ENCODE peak calls at places on chromosomes 4 and X, in eight cellular contexts. One of them, this sample, is unnamed.

GRCh38 chr4:4984186-4984585 is 35.1 kb downstream of the CYTL1 start:
- DNase-seq in fibroblast of the aortic adventitia: no peak
- DNase-seq in brain microvascular endothelial cell: no peak
- DNase-seq in foreskin fibroblast: no peak
- DNase-seq in kidney: no peak
- DNase-seq in endothelial cell: no peak
- DNase-seq in heart right ventricle: no peak
- DNase-seq in CD8-positive, alpha-beta T cell: no peak
- DNase-seq in this sample: peak; percentile 17

GRCh38 chr4:157447195-157447594 is 226.7 kb downstream of the GRIA2 start:
- DNase-seq in fibroblast of the aortic adventitia: no peak
- DNase-seq in brain microvascular endothelial cell: no peak
- DNase-seq in foreskin fibroblast: peak; percentile 51
- DNase-seq in kidney: no peak
- DNase-seq in endothelial cell: no peak
- DNase-seq in heart right ventricle: no peak
- DNase-seq in CD8-positive, alpha-beta T cell: no peak
- DNase-seq in this sample: peak; percentile 47

GRCh38 chrX:39854772-39855747 is 242.7 kb downstream of the BCOR start:
- DNase-seq in fibroblast of the aortic adventitia: no peak
- DNase-seq in brain microvascular endothelial cell: no peak
- DNase-seq in foreskin fibroblast: no peak
- DNase-seq in kidney: no peak
- DNase-seq in endothelial cell: no peak
- DNase-seq in heart right ventricle: no peak
- DNase-seq in CD8-positive, alpha-beta T cell: peak; percentile 78
- DNase-seq in this sample: no peak

GRCh38 chrX:13511557-13512330 is 57.7 kb upstream of the EGFL6 start:
- DNase-seq in fibroblast of the aortic adventitia: peak; percentile 16
- DNase-seq in brain microvascular endothelial cell: no peak
- DNase-seq in foreskin fibroblast: no peak
- DNase-seq in kidney: no peak
- DNase-seq in endothelial cell: no peak
- DNase-seq in heart right ventricle: no peak
- DNase-seq in CD8-positive, alpha-beta T cell: no peak
- DNase-seq in this sample: peak; percentile 7

GRCh38 chr4:158624889-158625478 is 46.7 kb downstream of the C4orf46 start:
- DNase-seq in fibroblast of the aortic adventitia: peak; percentile 88
- DNase-seq in brain microvascular endothelial cell: no peak
- DNase-seq in foreskin fibroblast: peak; percentile 74
- DNase-seq in kidney: no peak
- DNase-seq in endothelial cell: peak; percentile 28
- DNase-seq in heart right ventricle: peak; percentile 19
- DNase-seq in CD8-positive, alpha-beta T cell: no peak
- DNase-seq in this sample: peak; percentile 76

GRCh38 chr4:81449018-81449417 is 22.7 kb downstream of the RASGEF1B start:
- DNase-seq in fibroblast of the aortic adventitia: no peak
- DNase-seq in brain microvascular endothelial cell: no peak
- DNase-seq in foreskin fibroblast: no peak
- DNase-seq in kidney: no peak
- DNase-seq in endothelial cell: no peak
- DNase-seq in heart right ventricle: no peak
- DNase-seq in CD8-positive, alpha-beta T cell: no peak
- DNase-seq in this sample: peak; percentile 44

GRCh38 chrX:123424546-123424945 is 240.5 kb downstream of the GRIA3 start:
- DNase-seq in fibroblast of the aortic adventitia: peak; percentile 64
- DNase-seq in brain microvascular endothelial cell: peak; percentile 43
- DNase-seq in foreskin fibroblast: peak; percentile 74
- DNase-seq in kidney: no peak
- DNase-seq in endothelial cell: no peak
- DNase-seq in heart right ventricle: no peak
- DNase-seq in CD8-positive, alpha-beta T cell: no peak
- DNase-seq in this sample: peak; percentile 61

GRCh38 chr4:183621875-183622274 is 37.1 kb downstream of the RWDD4 start:
- DNase-seq in fibroblast of the aortic adventitia: no peak
- DNase-seq in brain microvascular endothelial cell: no peak
- DNase-seq in foreskin fibroblast: no peak
- DNase-seq in kidney: no peak
- DNase-seq in endothelial cell: no peak
- DNase-seq in heart right ventricle: no peak
- DNase-seq in CD8-positive, alpha-beta T cell: no peak
- DNase-seq in this sample: no peak

GRCh38 chrX:112536544-112536943 is 143.2 kb downstream of the LHFPL1 start:
- DNase-seq in fibroblast of the aortic adventitia: no peak
- DNase-seq in brain microvascular endothelial cell: no peak
- DNase-seq in foreskin fibroblast: no peak
- DNase-seq in kidney: no peak
- DNase-seq in endothelial cell: no peak
- DNase-seq in heart right ventricle: no peak
- DNase-seq in CD8-positive, alpha-beta T cell: no peak
- DNase-seq in this sample: no peak

GRCh38 chr4:3330682-3331081 is 37.9 kb downstream of the RGS12 start:
- DNase-seq in fibroblast of the aortic adventitia: no peak
- DNase-seq in brain microvascular endothelial cell: no peak
- DNase-seq in foreskin fibroblast: no peak
- DNase-seq in kidney: no peak
- DNase-seq in endothelial cell: no peak
- DNase-seq in heart right ventricle: no peak
- DNase-seq in CD8-positive, alpha-beta T cell: no peak
- DNase-seq in this sample: no peak

GRCh38 chrX:155864655-155865054 is 16.5 kb upstream of the VAMP7 start:
- DNase-seq in fibroblast of the aortic adventitia: peak; percentile 15
- DNase-seq in brain microvascular endothelial cell: no peak
- DNase-seq in foreskin fibroblast: no peak
- DNase-seq in kidney: no peak
- DNase-seq in endothelial cell: no peak
- DNase-seq in heart right ventricle: no peak
- DNase-seq in CD8-positive, alpha-beta T cell: no peak
- DNase-seq in this sample: peak; percentile 13
- TF ChIP-seq CTCF in fibroblast of the aortic adventitia: peak; percentile 39
- TF ChIP-seq CTCF in brain microvascular endothelial cell: no peak
- TF ChIP-seq CTCF in foreskin fibroblast: no peak
- TF ChIP-seq CTCF in kidney: no peak
- TF ChIP-seq CTCF in endothelial cell: no peak
- TF ChIP-seq CTCF in heart right ventricle: peak; percentile 25
- TF ChIP-seq CTCF in CD8-positive, alpha-beta T cell: no peak
- TF ChIP-seq CTCF in this sample: peak; percentile 30

DNA sequence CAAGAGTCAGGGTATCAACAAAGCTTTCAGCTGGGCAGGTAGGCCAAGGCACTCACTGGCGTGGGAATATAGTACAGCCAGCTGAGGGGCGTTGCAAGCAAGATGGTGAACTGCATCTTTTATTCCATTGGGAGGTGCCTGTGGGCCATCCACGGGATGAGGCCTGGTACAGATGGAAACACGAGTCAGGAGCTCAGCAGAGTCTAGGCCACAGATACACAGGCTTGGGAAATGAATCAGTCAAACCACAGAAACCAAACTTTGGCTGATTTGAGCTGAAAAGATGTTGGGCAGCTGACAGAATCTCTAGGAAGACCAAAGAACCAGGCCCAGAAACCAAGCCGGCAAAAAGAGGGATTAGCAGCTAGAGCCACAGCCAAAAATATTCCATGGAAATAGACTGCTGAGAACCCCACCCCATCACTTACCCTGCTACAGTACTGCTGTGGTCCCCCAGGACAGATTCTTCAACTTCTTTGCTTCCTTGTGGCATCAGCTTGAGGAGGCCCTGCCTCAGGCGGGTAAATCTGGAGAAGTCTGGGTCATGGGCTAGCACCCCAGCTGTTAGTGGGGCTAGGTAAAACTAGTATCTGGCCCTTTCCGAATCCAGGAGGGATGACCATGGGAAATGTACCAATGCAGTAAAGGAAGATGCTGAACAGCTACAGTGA is 75.4 kb downstream of the TMEM131L start:
- DNase-seq in fibroblast of the aortic adventitia: peak; percentile 88
- DNase-seq in brain microvascular endothelial cell: peak; percentile 95
- DNase-seq in foreskin fibroblast: peak; percentile 88
- DNase-seq in kidney: no peak
- DNase-seq in endothelial cell: no peak
- DNase-seq in heart right ventricle: no peak
- DNase-seq in CD8-positive, alpha-beta T cell: no peak
- DNase-seq in this sample: no peak
- TF ChIP-seq CTCF in fibroblast of the aortic adventitia: no peak
- TF ChIP-seq CTCF in brain microvascular endothelial cell: peak; percentile 56
- TF ChIP-seq CTCF in foreskin fibroblast: peak; percentile 3
- TF ChIP-seq CTCF in kidney: no peak
- TF ChIP-seq CTCF in endothelial cell: no peak
- TF ChIP-seq CTCF in heart right ventricle: no peak
- TF ChIP-seq CTCF in CD8-positive, alpha-beta T cell: no peak
- TF ChIP-seq CTCF in this sample: no peak

GRCh38 chr4:38866973-38867477 is 581 bp upstream of the FAM114A1 start:
- DNase-seq in fibroblast of the aortic adventitia: no peak
- DNase-seq in brain microvascular endothelial cell: no peak
- DNase-seq in foreskin fibroblast: no peak
- DNase-seq in kidney: no peak
- DNase-seq in endothelial cell: no peak
- DNase-seq in heart right ventricle: no peak
- DNase-seq in CD8-positive, alpha-beta T cell: no peak
- DNase-seq in this sample: no peak
- TF ChIP-seq CTCF in fibroblast of the aortic adventitia: no peak
- TF ChIP-seq CTCF in brain microvascular endothelial cell: no peak
- TF ChIP-seq CTCF in foreskin fibroblast: no peak
- TF ChIP-seq CTCF in kidney: no peak
- TF ChIP-seq CTCF in endothelial cell: no peak
- TF ChIP-seq CTCF in heart right ventricle: no peak
- TF ChIP-seq CTCF in CD8-positive, alpha-beta T cell: no peak
- TF ChIP-seq CTCF in this sample: no peak

DNA sequence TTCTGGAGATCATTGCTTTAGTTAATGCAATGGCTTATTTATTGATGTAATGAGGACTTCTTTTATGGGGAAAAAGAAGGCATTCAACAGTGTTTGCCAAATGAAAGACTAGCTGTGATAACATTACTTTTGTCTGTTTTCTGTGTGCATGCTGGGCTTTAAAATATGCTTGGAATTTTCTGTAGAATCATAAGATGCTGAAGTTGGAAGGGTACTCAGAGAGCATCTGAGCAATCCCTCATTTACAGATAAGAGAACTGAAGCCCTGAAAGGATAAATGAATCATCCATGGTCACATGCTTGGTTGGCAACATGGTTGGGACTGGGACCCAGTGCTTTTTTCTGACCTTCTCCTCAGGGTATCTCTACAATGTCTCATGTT is 31.4 kb upstream of the PITX2 start:
- DNase-seq in fibroblast of the aortic adventitia: peak; percentile 75
- DNase-seq in brain microvascular endothelial cell: peak; percentile 20
- DNase-seq in foreskin fibroblast: no peak
- DNase-seq in kidney: no peak
- DNase-seq in endothelial cell: no peak
- DNase-seq in heart right ventricle: no peak
- DNase-seq in CD8-positive, alpha-beta T cell: no peak
- DNase-seq in this sample: no peak
- TF ChIP-seq CTCF in fibroblast of the aortic adventitia: no peak
- TF ChIP-seq CTCF in brain microvascular endothelial cell: no peak
- TF ChIP-seq CTCF in foreskin fibroblast: no peak
- TF ChIP-seq CTCF in kidney: no peak
- TF ChIP-seq CTCF in endothelial cell: no peak
- TF ChIP-seq CTCF in heart right ventricle: no peak
- TF ChIP-seq CTCF in CD8-positive, alpha-beta T cell: no peak
- TF ChIP-seq CTCF in this sample: no peak

DNA sequence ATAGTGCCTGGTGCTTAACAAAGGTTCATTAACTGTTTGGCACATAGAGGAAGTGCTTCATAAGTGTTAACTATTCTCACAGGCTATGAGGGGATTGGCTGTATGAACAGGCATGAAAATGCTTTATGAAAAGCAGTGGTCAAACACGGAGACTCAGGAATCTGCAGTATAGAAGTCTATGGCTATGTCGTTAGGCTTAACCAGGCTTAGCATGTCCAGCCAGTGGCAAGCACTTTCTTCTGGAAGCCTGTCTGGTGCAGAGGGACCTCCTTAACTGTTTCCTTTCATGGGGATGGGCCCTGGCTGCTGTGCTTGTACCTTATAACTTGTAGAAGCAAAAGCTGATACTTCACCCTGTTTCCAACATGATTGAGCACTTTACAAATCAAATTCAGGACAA is 78.4 kb downstream of the PPEF2 start:
- DNase-seq in fibroblast of the aortic adventitia: no peak
- DNase-seq in brain microvascular endothelial cell: no peak
- DNase-seq in foreskin fibroblast: no peak
- DNase-seq in kidney: no peak
- DNase-seq in endothelial cell: no peak
- DNase-seq in heart right ventricle: no peak
- DNase-seq in CD8-positive, alpha-beta T cell: no peak
- DNase-seq in this sample: no peak
- TF ChIP-seq CTCF in fibroblast of the aortic adventitia: no peak
- TF ChIP-seq CTCF in brain microvascular endothelial cell: no peak
- TF ChIP-seq CTCF in foreskin fibroblast: no peak
- TF ChIP-seq CTCF in kidney: no peak
- TF ChIP-seq CTCF in endothelial cell: no peak
- TF ChIP-seq CTCF in heart right ventricle: no peak
- TF ChIP-seq CTCF in CD8-positive, alpha-beta T cell: no peak
- TF ChIP-seq CTCF in this sample: no peak

GRCh38 chr4:22999419-22999818 is 306.7 kb downstream of the GBA3 start:
- DNase-seq in fibroblast of the aortic adventitia: no peak
- DNase-seq in brain microvascular endothelial cell: no peak
- DNase-seq in foreskin fibroblast: no peak
- DNase-seq in kidney: no peak
- DNase-seq in endothelial cell: no peak
- DNase-seq in heart right ventricle: no peak
- DNase-seq in CD8-positive, alpha-beta T cell: no peak
- DNase-seq in this sample: no peak
- TF ChIP-seq CTCF in fibroblast of the aortic adventitia: no peak
- TF ChIP-seq CTCF in brain microvascular endothelial cell: peak; percentile 45
- TF ChIP-seq CTCF in foreskin fibroblast: no peak
- TF ChIP-seq CTCF in kidney: peak; percentile 3
- TF ChIP-seq CTCF in endothelial cell: no peak
- TF ChIP-seq CTCF in heart right ventricle: no peak
- TF ChIP-seq CTCF in CD8-positive, alpha-beta T cell: no peak
- TF ChIP-seq CTCF in this sample: no peak